ENCODE peak calls at places on chromosomes 1 and 21, in five cellular contexts. D, R, Q, M and E are unnamed samples.

GRCh38 chr1:180952657-180953013 is 39.9 kb downstream of the KIAA1614 start:
- DNase-seq in M (no peak), D (no peak), Q (no peak), R (no peak), E (no peak)

GRCh38 chr1:8073116-8073855 is 47.2 kb upstream of the ERRFI1 start:
- DNase-seq in R (no peak), M (no peak), Q (no peak), D (no peak), E (no peak)

GRCh38 chr1:185401019-185401418 is 84.0 kb upstream of the IVNS1ABP start:
- DNase-seq in Q (peak; percentile 77), M (peak; percentile 47), R (peak; percentile 45), D (peak; percentile 11), E (peak; percentile 76)

GRCh38 chr1:60913039-60913438 is 169.3 kb upstream of the NFIA start:
- DNase-seq in M (no peak), D (no peak), R (no peak), Q (no peak), E (no peak)

GRCh38 chr21:31072486-31072885 is 34.2 kb upstream of the KRTAP19-8 start:
- DNase-seq in Q (no peak), R (no peak), M (no peak), D (no peak), E (no peak)

GRCh38 chr1:182957902-182958395 is 5.0 kb upstream of the SHCBP1L start:
- DNase-seq in R (no peak), Q (peak; percentile 73), D (no peak), M (peak; percentile 49), E (no peak)

GRCh38 chr21:42849759-42850412 is 29.5 kb downstream of the WDR4 start:
- DNase-seq in R (no peak), D (no peak), Q (no peak), M (no peak), E (no peak)

GRCh38 chr1:25870614-25871013 is 4.9 kb downstream of the PAQR7 start:
- DNase-seq in Q (no peak), M (no peak), D (no peak), R (no peak), E (no peak)

GRCh38 chr1:60345621-60346020 is 272.1 kb upstream of the C1orf87 start:
- DNase-seq in Q (no peak), R (no peak), M (no peak), D (no peak), E (peak; percentile 3)

GRCh38 chr1:21378705-21379494 is 61.0 kb upstream of the NBPF3 start:
- DNase-seq in D (no peak), M (no peak), R (no peak), Q (no peak), E (no peak)

GRCh38 chr1:54158071-54158470 is 5.3 kb upstream of the CDCP2 start:
- DNase-seq in D (no peak), Q (no peak), M (no peak), R (no peak), E (no peak)

GRCh38 chr1:245153081-245153644 is 1.6 kb upstream of the KIF26B start:
- DNase-seq in Q (peak; percentile 76), M (no peak), D (peak; percentile 72), R (peak; percentile 75), E (peak; percentile 76)

GRCh38 chr1:58395355-58395754 is 151.2 kb downstream of the OMA1 start:
- DNase-seq in D (peak; percentile 91), Q (peak; percentile 36), M (no peak), R (no peak), E (no peak)

GRCh38 chr1:92797297-92797696 is 12.4 kb upstream of the EVI5 start:
- DNase-seq in Q (no peak), R (no peak), M (no peak), D (peak; percentile 74), E (no peak)

GRCh38 chr1:8374812-8375211 is 56.9 kb downstream of the SLC45A1 start:
- DNase-seq in D (peak; percentile 56), R (no peak), M (no peak), Q (peak; percentile 62), E (peak; percentile 40)

GRCh38 chr21:27715131-27715530 is 748.2 kb upstream of the ADAMTS5 start:
- DNase-seq in R (no peak), D (no peak), Q (no peak), M (no peak), E (no peak)

GRCh38 chr21:21200103-21200938 is 202.1 kb downstream of the NCAM2 start:
- DNase-seq in Q (no peak), M (no peak), D (peak; percentile 99), R (no peak), E (peak; percentile 81)

GRCh38 chr1:23799570-23800395 is 771 bp downstream of the GALE start:
- DNase-seq in M (no peak), Q (peak; percentile 89), R (peak; percentile 47), D (peak; percentile 56), E (peak; percentile 81)

GRCh38 chr1:168689726-168690602 is 39.0 kb downstream of the DPT start:
- DNase-seq in R (no peak), Q (no peak), D (no peak), M (no peak), E (peak; percentile 4)

GRCh38 chr1:100989306-100990077 is 36.1 kb downstream of the DPH5 start:
- DNase-seq in R (no peak), D (peak; percentile 94), Q (no peak), M (no peak), E (no peak)

GRCh38 chr1:95208876-95209275 is 25.1 kb upstream of the RWDD3 start:
- DNase-seq in R (no peak), M (no peak), Q (no peak), D (no peak), E (no peak)

GRCh38 chr21:44998621-44999427 is 59.0 kb downstream of the SLX9 start:
- DNase-seq in R (no peak), Q (no peak), D (no peak), M (no peak), E (no peak)

GRCh38 chr1:67189953-67190352 is 23.7 kb downstream of the IL23R start:
- DNase-seq in D (no peak), M (no peak), R (no peak), Q (no peak), E (no peak)

GRCh38 chr1:89757532-89757931 is 63.3 kb upstream of the LRRC8D start:
- DNase-seq in M (no peak), D (peak; percentile 27), R (no peak), Q (no peak), E (peak; percentile 15)

GRCh38 chr1:1990222-1990621 is 13.4 kb downstream of the CFAP74 start:
- DNase-seq in R (no peak), D (no peak), Q (no peak), M (no peak), E (no peak)

GRCh38 chr1:180580237-180580636 is 21.5 kb downstream of the OVAAL start:
- DNase-seq in D (peak; percentile 25), Q (no peak), R (no peak), M (no peak), E (peak; percentile 74)

GRCh38 chr1:209199371-209199770 is 384.1 kb upstream of the CAMK1G start:
- DNase-seq in M (no peak), D (no peak), R (no peak), Q (no peak), E (no peak)

GRCh38 chr1:31122101-31122735 is 56.7 kb upstream of the PUM1 start:
- DNase-seq in R (no peak), D (no peak), M (no peak), Q (peak; percentile 34), E (no peak)

GRCh38 chr21:44375686-44376320 is 22.4 kb downstream of the TRPM2 start:
- DNase-seq in M (no peak), Q (no peak), R (no peak), D (no peak), E (no peak)

GRCh38 chr1:24319962-24320361 is 805 bp downstream of the GRHL3 start:
- DNase-seq in Q (no peak), M (no peak), R (no peak), D (no peak), E (no peak)

GRCh38 chr21:14383596-14384210 is 757 bp upstream of the HSPA13 start:
- DNase-seq in M (peak; percentile 10), D (peak; percentile 5), R (peak; percentile 3), Q (no peak), E (peak; percentile 34)

GRCh38 chr1:241789061-241789460 is 58.9 kb upstream of the EXO1 start:
- DNase-seq in R (no peak), D (no peak), M (no peak), Q (no peak), E (no peak)

GRCh38 chr1:4611708-4612349 is 42.6 kb upstream of the AJAP1 start:
- DNase-seq in R (no peak), D (no peak), M (no peak), Q (no peak), E (no peak)

GRCh38 chr1:90919190-90919719 is 102.6 kb downstream of the ZNF644 start:
- DNase-seq in R (no peak), Q (no peak), D (no peak), M (no peak), E (no peak)

GRCh38 chr1:16248603-16249534 is 11.9 kb upstream of the CPLANE2 start:
- DNase-seq in Q (no peak), D (peak; percentile 87), R (no peak), M (no peak), E (no peak)

GRCh38 chr1:43071241-43071640 is 100.8 kb downstream of the EBNA1BP2 start:
- DNase-seq in M (no peak), D (no peak), R (no peak), Q (no peak), E (no peak)
- H3K4ac ChIP-seq in M (no peak overlapping the region), D (no peak overlapping the region), R (no peak overlapping the region), Q (no peak overlapping the region), E (peak overlapping the region; percentile 17)

DNA sequence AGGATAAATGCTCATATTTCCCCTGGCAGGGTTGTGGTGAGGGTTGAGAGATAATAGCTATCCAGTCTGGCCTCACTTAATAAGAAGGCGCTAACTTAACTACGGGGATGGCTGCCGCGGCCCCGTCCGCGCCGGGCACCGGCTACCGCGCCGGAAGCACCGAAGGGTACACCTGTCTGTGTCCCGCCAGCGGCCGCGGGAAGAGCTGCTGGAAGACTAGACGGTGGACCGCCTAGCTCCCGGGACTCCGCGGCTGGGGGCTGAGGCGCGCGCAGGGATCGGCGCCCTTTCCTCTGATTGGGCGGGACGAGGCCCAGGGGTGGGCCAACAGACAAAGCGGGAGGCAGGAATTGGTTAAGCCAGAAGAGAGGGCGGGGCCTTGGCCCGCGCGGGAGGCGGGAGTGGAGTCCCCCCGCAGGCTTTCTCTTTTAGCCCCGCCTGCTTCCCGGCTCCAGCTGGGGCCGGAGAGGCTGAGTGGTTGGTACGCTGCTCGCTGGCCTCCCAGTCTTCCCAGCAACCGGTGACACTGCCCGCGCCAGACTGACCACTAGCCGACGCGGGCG is at the start of gene ZNF672:
- DNase-seq in R (peak; percentile 97), M (peak; percentile 91), D (peak; percentile 97), Q (peak; percentile 98), E (peak; percentile 99)
- H3K14ac ChIP-seq in R (peak within 1 kb of the TSS; percentile 78), M (peak within 1 kb of the TSS; percentile 35), D (peak within 1 kb of the TSS; percentile 95), Q (peak within 1 kb of the TSS; percentile 77), E (peak within 1 kb of the TSS; percentile 93)

DNA sequence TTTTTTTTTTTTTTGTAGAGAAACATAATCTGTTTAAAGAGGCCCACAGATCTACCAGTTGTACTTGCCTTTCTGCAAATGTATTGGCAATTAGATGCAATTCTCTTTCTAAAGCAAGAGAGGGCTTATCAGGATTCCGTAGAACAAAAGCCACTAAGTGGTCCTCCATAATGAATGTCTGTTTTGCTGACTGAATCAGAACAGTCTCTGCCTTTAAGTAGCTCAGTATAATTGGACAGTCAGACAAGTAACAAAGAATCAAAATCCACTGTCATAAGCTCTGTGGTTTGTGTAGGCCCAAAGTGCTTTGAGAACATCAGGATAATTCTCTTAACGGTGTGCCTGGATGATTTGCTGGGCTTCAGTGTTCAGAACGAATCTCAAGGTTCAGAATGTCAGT is 17.4 kb downstream of the SARS1 start:
- DNase-seq in D (no peak), Q (no peak), R (no peak), M (no peak), E (no peak)
- H3K27ac ChIP-seq in D (no peak overlapping the region), Q (no peak overlapping the region), R (peak overlapping the region; percentile 65), M (no peak overlapping the region), E (no peak overlapping the region)

GRCh38 chr1:233114159-233114558 is 163.7 kb downstream of the NTPCR start:
- DNase-seq in M (no peak), Q (peak; percentile 37), R (no peak), D (peak; percentile 55), E (no peak)
- H3K4ac ChIP-seq in M (peak overlapping the region; percentile 79), Q (no peak overlapping the region), R (no peak overlapping the region), D (peak overlapping the region; percentile 90), E (peak overlapping the region; percentile 30)